ENCODE peak calls at places on chromosomes 1 and 21, in four cellular contexts. One of them, this sample, is unnamed. For H3K9me3, the result is how much of the 10 kb centered on the place peaks cover.

GRCh38 chr1:38958967-38959366 is 17.3 kb upstream of the RHBDL2 start:
- DNase-seq in mucosa of descending colon: no peak
- DNase-seq in IMR-90: peak
- DNase-seq in uterus: no peak
- DNase-seq in this sample: no peak

GRCh38 chr1:109927908-109928307 is 17.3 kb downstream of the CSF1 start:
- DNase-seq in mucosa of descending colon: peak
- DNase-seq in IMR-90: peak
- DNase-seq in uterus: peak
- DNase-seq in this sample: peak

GRCh38 chr1:204294371-204294770 is 65.4 kb downstream of the PLEKHA6 start:
- DNase-seq in mucosa of descending colon: no peak
- DNase-seq in IMR-90: peak
- DNase-seq in uterus: peak
- DNase-seq in this sample: peak

GRCh38 chr21:46171585-46171984 is 12.7 kb downstream of the SPATC1L start:
- DNase-seq in mucosa of descending colon: no peak
- DNase-seq in IMR-90: no peak
- DNase-seq in uterus: no peak
- DNase-seq in this sample: no peak

GRCh38 chr1:152188673-152189591 is 29.9 kb upstream of the RPTN start:
- DNase-seq in mucosa of descending colon: peak
- DNase-seq in IMR-90: peak
- DNase-seq in uterus: peak
- DNase-seq in this sample: peak

GRCh38 chr1:6472391-6472790 is 6.4 kb upstream of the TNFRSF25 start:
- DNase-seq in mucosa of descending colon: no peak
- DNase-seq in IMR-90: no peak
- DNase-seq in uterus: no peak
- DNase-seq in this sample: no peak

GRCh38 chr1:240128361-240128760 is 36.7 kb downstream of the FMN2 start:
- DNase-seq in mucosa of descending colon: no peak
- DNase-seq in IMR-90: no peak
- DNase-seq in uterus: no peak
- DNase-seq in this sample: no peak

GRCh38 chr1:26072305-26072704 is 4.9 kb upstream of the TRIM63 start:
- DNase-seq in mucosa of descending colon: no peak
- DNase-seq in IMR-90: no peak
- DNase-seq in uterus: no peak
- DNase-seq in this sample: peak

GRCh38 chr1:160827418-160827817 is 31.4 kb downstream of the LY9 start:
- DNase-seq in mucosa of descending colon: no peak
- DNase-seq in IMR-90: no peak
- DNase-seq in uterus: no peak
- DNase-seq in this sample: peak

GRCh38 chr1:222195857-222196256 is 352.0 kb downstream of the HHIPL2 start:
- DNase-seq in mucosa of descending colon: no peak
- DNase-seq in IMR-90: peak
- DNase-seq in uterus: no peak
- DNase-seq in this sample: no peak

GRCh38 chr21:28342229-28342810 is 650.4 kb downstream of the LTN1 start:
- DNase-seq in mucosa of descending colon: no peak
- DNase-seq in IMR-90: no peak
- DNase-seq in uterus: no peak
- DNase-seq in this sample: no peak

GRCh38 chr1:228314658-228315483 is 91.8 kb downstream of the TRIM11 start:
- DNase-seq in mucosa of descending colon: no peak
- DNase-seq in IMR-90: no peak
- DNase-seq in uterus: no peak
- DNase-seq in this sample: no peak

GRCh38 chr21:45488839-45489479 is 53.3 kb downstream of the SLC19A1 start:
- DNase-seq in mucosa of descending colon: no peak
- DNase-seq in IMR-90: no peak
- DNase-seq in uterus: no peak
- DNase-seq in this sample: no peak

GRCh38 chr1:226784081-226785049 is 45.3 kb upstream of the ITPKB start:
- DNase-seq in mucosa of descending colon: no peak
- DNase-seq in IMR-90: no peak
- DNase-seq in uterus: no peak
- DNase-seq in this sample: peak

GRCh38 chr1:98732985-98733781 is 71.7 kb downstream of the SNX7 start:
- DNase-seq in mucosa of descending colon: no peak
- DNase-seq in IMR-90: peak
- DNase-seq in uterus: no peak
- DNase-seq in this sample: no peak

GRCh38 chr1:62325076-62325475 is 5.8 kb upstream of the KANK4 start:
- DNase-seq in mucosa of descending colon: no peak
- DNase-seq in IMR-90: peak
- DNase-seq in uterus: no peak
- DNase-seq in this sample: peak

DNA sequence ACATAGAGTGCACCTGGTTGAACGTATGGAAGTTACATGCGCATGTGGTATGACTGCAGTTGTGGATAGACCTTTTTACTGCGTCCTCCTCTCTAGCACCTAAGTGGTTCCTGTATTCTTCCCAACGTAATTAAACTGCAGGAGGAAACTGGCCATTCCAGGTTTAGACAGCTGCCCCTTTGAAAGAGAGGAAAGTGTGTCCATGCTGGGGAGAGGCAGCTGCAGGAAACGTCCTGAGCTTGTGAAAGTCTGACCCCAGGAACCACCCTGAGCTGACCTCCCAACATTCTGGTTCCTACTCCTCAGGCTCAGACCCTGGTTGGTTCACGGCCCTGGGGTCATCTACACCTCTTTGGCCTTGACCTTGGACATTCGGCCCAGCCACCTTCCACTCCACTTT is 309.3 kb downstream of the DISC1 start:
- DNase-seq in mucosa of descending colon: no peak
- DNase-seq in IMR-90: no peak
- DNase-seq in uterus: no peak
- DNase-seq in this sample: no peak
- H3K9me3 ChIP-seq in mucosa of descending colon: under half
- H3K9me3 ChIP-seq in IMR-90: under half
- H3K9me3 ChIP-seq in uterus: under half
- H3K9me3 ChIP-seq in this sample: under half

GRCh38 chr1:4256351-4256750 is 356.3 kb upstream of the C1orf174 start:
- DNase-seq in mucosa of descending colon: no peak
- DNase-seq in IMR-90: no peak
- DNase-seq in uterus: no peak
- DNase-seq in this sample: no peak
- H3K9me3 ChIP-seq in mucosa of descending colon: under half
- H3K9me3 ChIP-seq in IMR-90: under half
- H3K9me3 ChIP-seq in uterus: under half
- H3K9me3 ChIP-seq in this sample: under half

GRCh38 chr1:80779278-80779677 is 1021.5 kb upstream of the ADGRL2 start:
- DNase-seq in mucosa of descending colon: no peak
- DNase-seq in IMR-90: no peak
- DNase-seq in uterus: no peak
- DNase-seq in this sample: no peak
- H3K9me3 ChIP-seq in mucosa of descending colon: under half
- H3K9me3 ChIP-seq in IMR-90: under half
- H3K9me3 ChIP-seq in uterus: under half
- H3K9me3 ChIP-seq in this sample: under half

DNA sequence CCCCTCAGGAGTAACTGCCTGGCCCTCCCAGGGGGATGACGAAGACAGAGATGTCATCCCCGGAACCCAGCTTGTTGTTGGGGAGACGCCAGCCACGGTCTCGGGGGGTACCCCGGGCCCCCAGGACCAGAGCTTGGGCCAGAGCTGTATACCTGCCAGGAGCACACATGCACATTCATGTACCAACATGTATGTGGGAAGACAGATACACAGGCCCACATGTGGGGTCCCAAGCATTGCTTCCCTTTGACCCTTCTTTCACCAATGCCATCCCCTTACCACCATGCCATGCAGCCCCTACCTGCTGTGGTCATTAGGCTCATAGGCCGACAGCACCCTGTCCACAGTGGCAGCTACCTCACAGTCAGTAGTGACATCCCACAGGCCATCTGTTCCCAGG is 3.2 kb upstream of the RHOC start:
- DNase-seq in mucosa of descending colon: no peak
- DNase-seq in IMR-90: no peak
- DNase-seq in uterus: no peak
- DNase-seq in this sample: no peak
- H3K9me3 ChIP-seq in mucosa of descending colon: under half
- H3K9me3 ChIP-seq in IMR-90: under half
- H3K9me3 ChIP-seq in uterus: under half
- H3K9me3 ChIP-seq in this sample: under half

DNA sequence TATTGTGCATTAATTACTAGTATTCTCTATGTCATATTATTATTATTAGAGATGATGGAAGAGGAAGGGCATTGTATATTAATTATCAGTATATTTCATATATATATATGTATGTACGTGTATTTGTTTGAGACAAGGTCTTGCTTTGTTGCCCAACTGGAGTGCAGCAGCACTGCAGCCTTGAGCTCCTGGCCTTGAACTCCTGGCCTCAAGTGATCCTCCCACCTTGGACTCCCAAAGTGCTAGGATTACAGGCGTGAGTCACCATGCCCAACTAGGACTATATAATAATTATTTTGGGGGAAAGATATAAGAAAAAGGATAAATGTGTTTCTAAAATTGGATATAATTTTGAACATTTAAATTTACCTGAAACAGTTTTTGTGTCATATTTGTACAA is 63.2 kb upstream of the USP24 start:
- DNase-seq in mucosa of descending colon: no peak
- DNase-seq in IMR-90: no peak
- DNase-seq in uterus: no peak
- DNase-seq in this sample: no peak
- H3K9me3 ChIP-seq in mucosa of descending colon: under half
- H3K9me3 ChIP-seq in IMR-90: under half
- H3K9me3 ChIP-seq in uterus: under half
- H3K9me3 ChIP-seq in this sample: under half

GRCh38 chr1:2957329-2957728 is 63.9 kb upstream of the ACTRT2 start:
- DNase-seq in mucosa of descending colon: no peak
- DNase-seq in IMR-90: no peak
- DNase-seq in uterus: no peak
- DNase-seq in this sample: no peak
- H3K9me3 ChIP-seq in mucosa of descending colon: under half
- H3K9me3 ChIP-seq in IMR-90: under half
- H3K9me3 ChIP-seq in uterus: under half
- H3K9me3 ChIP-seq in this sample: under half

GRCh38 chr1:248225537-248225936 is 5.7 kb upstream of the OR2M4 start:
- DNase-seq in mucosa of descending colon: no peak
- DNase-seq in IMR-90: no peak
- DNase-seq in uterus: no peak
- DNase-seq in this sample: no peak
- H3K9me3 ChIP-seq in mucosa of descending colon: under half
- H3K9me3 ChIP-seq in IMR-90: under half
- H3K9me3 ChIP-seq in uterus: under half
- H3K9me3 ChIP-seq in this sample: under half

GRCh38 chr1:50426108-50426700 is 3.0 kb upstream of the DMRTA2 start:
- DNase-seq in mucosa of descending colon: no peak
- DNase-seq in IMR-90: no peak
- DNase-seq in uterus: no peak
- DNase-seq in this sample: no peak

GRCh38 chr1:50426702-50427085 is 3.5 kb upstream of the DMRTA2 start:
- DNase-seq in mucosa of descending colon: no peak
- DNase-seq in IMR-90: no peak
- DNase-seq in uterus: no peak
- DNase-seq in this sample: no peak

GRCh38 chr1:50430010-50430405 is 6.8 kb upstream of the DMRTA2 start:
- DNase-seq in mucosa of descending colon: no peak
- DNase-seq in IMR-90: no peak
- DNase-seq in uterus: no peak
- DNase-seq in this sample: no peak

GRCh38 chr1:50427086-50427817 is 4.0 kb upstream of the DMRTA2 start:
- DNase-seq in mucosa of descending colon: no peak
- DNase-seq in IMR-90: no peak
- DNase-seq in uterus: no peak
- DNase-seq in this sample: no peak

DNA sequence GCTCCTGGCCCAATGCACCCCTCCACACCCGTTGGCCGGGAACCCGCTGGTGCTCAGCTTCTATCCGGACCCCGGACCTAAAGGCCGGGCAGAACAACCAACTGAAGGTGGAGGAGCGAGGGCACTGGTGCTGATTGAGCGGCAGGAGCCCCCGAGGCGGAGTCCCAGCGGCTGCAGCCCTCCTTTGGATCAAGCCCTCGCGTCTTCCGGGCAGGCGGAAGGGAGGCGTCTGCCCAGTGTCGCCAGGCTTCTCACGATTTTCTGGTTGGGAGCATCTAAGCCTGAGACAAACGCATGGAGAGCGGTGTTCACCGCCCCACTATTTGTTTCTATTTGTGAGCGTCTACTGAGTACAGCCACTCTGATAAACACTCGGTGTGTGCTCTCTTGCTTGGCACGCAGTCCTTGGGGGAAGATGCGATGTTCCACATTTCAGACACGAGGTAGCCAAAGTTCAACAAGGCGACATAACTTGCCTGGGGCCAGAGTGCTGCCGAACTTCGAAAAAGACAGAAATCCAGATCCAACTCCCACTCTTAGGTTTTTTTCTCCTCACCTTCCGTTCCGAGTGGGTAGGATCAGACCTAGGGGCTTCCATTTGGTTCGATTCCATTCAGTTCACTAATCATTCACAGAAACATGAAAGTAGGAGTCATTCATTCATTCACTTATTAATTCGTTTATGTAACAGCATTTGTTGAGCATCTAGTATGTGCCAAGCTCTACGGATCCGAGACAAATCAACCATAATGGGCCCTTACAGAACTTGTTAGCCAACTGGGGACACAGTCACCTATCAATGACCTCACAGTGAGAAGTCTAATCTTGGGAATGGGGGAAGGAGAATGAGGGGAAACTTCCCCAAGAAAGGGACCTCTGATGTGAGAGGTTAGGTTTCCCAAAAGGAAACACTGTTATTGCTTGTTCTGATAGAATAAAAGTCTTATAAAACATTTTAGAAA is 4.9 kb upstream of the DMRTA2 start:
- DNase-seq in mucosa of descending colon: no peak
- DNase-seq in IMR-90: no peak
- DNase-seq in uterus: no peak
- DNase-seq in this sample: no peak
- H3K9me3 ChIP-seq in mucosa of descending colon: under half
- H3K9me3 ChIP-seq in IMR-90: under half
- H3K9me3 ChIP-seq in uterus: under half
- H3K9me3 ChIP-seq in this sample: under half

GRCh38 chr21:34157456-34158025 is 84.2 kb downstream of the MRPS6 start:
- DNase-seq in mucosa of descending colon: no peak
- DNase-seq in IMR-90: no peak
- DNase-seq in uterus: no peak
- DNase-seq in this sample: no peak
- H3K9me3 ChIP-seq in mucosa of descending colon: under half
- H3K9me3 ChIP-seq in IMR-90: under half
- H3K9me3 ChIP-seq in uterus: under half
- H3K9me3 ChIP-seq in this sample: under half

DNA sequence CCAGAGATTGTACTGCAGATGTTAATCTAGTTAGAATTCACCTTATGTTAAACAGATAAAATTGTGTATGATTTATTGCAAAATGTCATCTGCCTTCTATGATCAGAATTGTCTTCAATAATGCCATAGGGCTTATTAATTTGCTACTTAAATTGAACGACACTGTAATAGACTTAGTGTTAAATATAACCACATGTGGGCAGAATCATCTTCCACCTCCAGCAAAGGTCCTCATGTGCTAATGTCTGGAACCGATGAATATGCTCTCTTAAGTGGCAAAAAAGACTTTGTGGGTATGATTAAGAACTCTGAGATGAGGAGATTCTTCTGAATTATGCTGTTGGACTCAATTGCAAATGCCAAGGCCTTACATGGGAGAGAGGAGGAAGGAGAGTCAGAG is 4.3 kb downstream of the OR2T11 start:
- DNase-seq in mucosa of descending colon: no peak
- DNase-seq in IMR-90: no peak
- DNase-seq in uterus: no peak
- DNase-seq in this sample: no peak
- H3K9me3 ChIP-seq in mucosa of descending colon: under half
- H3K9me3 ChIP-seq in IMR-90: under half
- H3K9me3 ChIP-seq in uterus: under half
- H3K9me3 ChIP-seq in this sample: under half

This sample was measured in MG63.